ENCODE peak calls at places on chromosome 6, in six cellular contexts. One of them, this sample, is unnamed.

GRCh38 chr6:163837681-163838431 is 423.3 kb downstream of the QKI start:
- DNase-seq in GM12892: no peak
- DNase-seq in GM12878: no peak
- DNase-seq in H1: no peak
- DNase-seq in HepG2: no peak
- DNase-seq in K562: no peak
- DNase-seq in this sample: no peak

GRCh38 chr6:156434795-156435190 is 342.4 kb upstream of the ARID1B start:
- DNase-seq in GM12892: no peak
- DNase-seq in GM12878: no peak
- DNase-seq in H1: no peak
- DNase-seq in HepG2: no peak
- DNase-seq in K562: no peak
- DNase-seq in this sample: no peak

GRCh38 chr6:145809785-145810184 is 4.8 kb downstream of the FBXO30 start:
- DNase-seq in GM12892: no peak
- DNase-seq in GM12878: no peak
- DNase-seq in H1: no peak
- DNase-seq in HepG2: no peak
- DNase-seq in K562: no peak
- DNase-seq in this sample: no peak

GRCh38 chr6:161536141-161536735 is 262.4 kb upstream of the AGPAT4 start:
- DNase-seq in GM12892: no peak
- DNase-seq in GM12878: no peak
- DNase-seq in H1: no peak
- DNase-seq in HepG2: no peak
- DNase-seq in K562: no peak
- DNase-seq in this sample: no peak

GRCh38 chr6:136103101-136103688 is 146.9 kb downstream of the MTFR2 start:
- DNase-seq in GM12892: no peak
- DNase-seq in GM12878: no peak
- DNase-seq in H1: no peak
- DNase-seq in HepG2: no peak
- DNase-seq in K562: no peak
- DNase-seq in this sample: no peak

GRCh38 chr6:16236648-16237199 is 1.7 kb upstream of the GMPR start:
- DNase-seq in GM12892: no peak
- DNase-seq in GM12878: peak
- DNase-seq in H1: no peak
- DNase-seq in HepG2: no peak
- DNase-seq in K562: peak
- DNase-seq in this sample: no peak

GRCh38 chr6:17017416-17017815 is 84.4 kb upstream of the STMND1 start:
- DNase-seq in GM12892: no peak
- DNase-seq in GM12878: no peak
- DNase-seq in H1: no peak
- DNase-seq in HepG2: no peak
- DNase-seq in K562: no peak
- DNase-seq in this sample: no peak

GRCh38 chr6:19538086-19538485 is 299.1 kb upstream of the ID4 start:
- DNase-seq in GM12892: no peak
- DNase-seq in GM12878: no peak
- DNase-seq in H1: no peak
- DNase-seq in HepG2: no peak
- DNase-seq in K562: no peak
- DNase-seq in this sample: no peak

GRCh38 chr6:154341876-154342275 is 14.7 kb downstream of the IPCEF1 start:
- DNase-seq in GM12892: no peak
- DNase-seq in GM12878: no peak
- DNase-seq in H1: no peak
- DNase-seq in HepG2: no peak
- DNase-seq in K562: no peak
- DNase-seq in this sample: no peak

GRCh38 chr6:159760602-159761057 is 1.2 kb upstream of the ACAT2 start:
- DNase-seq in GM12892: no peak
- DNase-seq in GM12878: no peak
- DNase-seq in H1: peak
- DNase-seq in HepG2: peak
- DNase-seq in K562: no peak
- DNase-seq in this sample: no peak

GRCh38 chr6:44649365-44650025 is 262.0 kb downstream of the CDC5L start:
- DNase-seq in GM12892: no peak
- DNase-seq in GM12878: no peak
- DNase-seq in H1: no peak
- DNase-seq in HepG2: no peak
- DNase-seq in K562: no peak
- DNase-seq in this sample: no peak

GRCh38 chr6:70059047-70059719 is 192.8 kb downstream of the COL19A1 start:
- DNase-seq in GM12892: no peak
- DNase-seq in GM12878: no peak
- DNase-seq in H1: no peak
- DNase-seq in HepG2: no peak
- DNase-seq in K562: no peak
- DNase-seq in this sample: no peak

GRCh38 chr6:53630533-53631269 is 34.9 kb downstream of the KLHL31 start:
- DNase-seq in GM12892: no peak
- DNase-seq in GM12878: no peak
- DNase-seq in H1: no peak
- DNase-seq in HepG2: peak
- DNase-seq in K562: no peak
- DNase-seq in this sample: no peak

GRCh38 chr6:28105286-28105685 is 19.1 kb upstream of the ZSCAN16 start:
- DNase-seq in GM12892: no peak
- DNase-seq in GM12878: no peak
- DNase-seq in H1: no peak
- DNase-seq in HepG2: no peak
- DNase-seq in K562: peak
- DNase-seq in this sample: peak

GRCh38 chr6:160048471-160048870 is 73.1 kb upstream of the SLC22A1 start:
- DNase-seq in GM12892: no peak
- DNase-seq in GM12878: no peak
- DNase-seq in H1: no peak
- DNase-seq in HepG2: no peak
- DNase-seq in K562: no peak
- DNase-seq in this sample: no peak

GRCh38 chr6:68196645-68197044 is 438.4 kb upstream of the ADGRB3 start:
- DNase-seq in GM12892: no peak
- DNase-seq in GM12878: no peak
- DNase-seq in H1: no peak
- DNase-seq in HepG2: peak
- DNase-seq in K562: peak
- DNase-seq in this sample: no peak

GRCh38 chr6:20319520-20320357 is 81.9 kb upstream of the E2F3 start:
- DNase-seq in GM12892: peak
- DNase-seq in GM12878: peak
- DNase-seq in H1: no peak
- DNase-seq in HepG2: no peak
- DNase-seq in K562: no peak
- DNase-seq in this sample: peak

GRCh38 chr6:4936681-4937041 is 67.2 kb downstream of the RPP40 start:
- DNase-seq in GM12892: no peak
- DNase-seq in GM12878: no peak
- DNase-seq in H1: no peak
- DNase-seq in HepG2: peak
- DNase-seq in K562: peak
- DNase-seq in this sample: peak

GRCh38 chr6:167031082-167031709 is 32.0 kb downstream of the CEP43 start:
- DNase-seq in GM12892: no peak
- DNase-seq in GM12878: no peak
- DNase-seq in H1: no peak
- DNase-seq in HepG2: no peak
- DNase-seq in K562: no peak
- DNase-seq in this sample: no peak

GRCh38 chr6:163922562-163922961 is 508.0 kb downstream of the QKI start:
- DNase-seq in GM12892: no peak
- DNase-seq in GM12878: no peak
- DNase-seq in H1: no peak
- DNase-seq in HepG2: no peak
- DNase-seq in K562: no peak
- DNase-seq in this sample: no peak

GRCh38 chr6:111980979-111981378 is 72.9 kb upstream of the CCN6 start:
- DNase-seq in GM12892: no peak
- DNase-seq in GM12878: no peak
- DNase-seq in H1: no peak
- DNase-seq in HepG2: no peak
- DNase-seq in K562: no peak
- DNase-seq in this sample: no peak

GRCh38 chr6:131061041-131061770 is 1.8 kb downstream of the EPB41L2 start:
- DNase-seq in GM12892: no peak
- DNase-seq in GM12878: no peak
- DNase-seq in H1: no peak
- DNase-seq in HepG2: peak
- DNase-seq in K562: no peak
- DNase-seq in this sample: no peak

GRCh38 chr6:18034798-18035202 is 47.4 kb upstream of the KIF13A start:
- DNase-seq in GM12892: no peak
- DNase-seq in GM12878: no peak
- DNase-seq in H1: no peak
- DNase-seq in HepG2: peak
- DNase-seq in K562: peak
- DNase-seq in this sample: no peak

GRCh38 chr6:50362706-50363105 is 313.0 kb upstream of the DEFB112 start:
- DNase-seq in GM12892: no peak
- DNase-seq in GM12878: no peak
- DNase-seq in H1: no peak
- DNase-seq in HepG2: peak
- DNase-seq in K562: no peak
- DNase-seq in this sample: no peak

GRCh38 chr6:162344935-162345599 is 382.5 kb downstream of the PRKN start:
- DNase-seq in GM12892: no peak
- DNase-seq in GM12878: no peak
- DNase-seq in H1: no peak
- DNase-seq in HepG2: no peak
- DNase-seq in K562: no peak
- DNase-seq in this sample: no peak

GRCh38 chr6:157980288-157981131 is 1.2 kb upstream of the SYNJ2 start:
- DNase-seq in GM12892: no peak
- DNase-seq in GM12878: no peak
- DNase-seq in H1: no peak
- DNase-seq in HepG2: peak
- DNase-seq in K562: no peak
- DNase-seq in this sample: no peak
- TF ChIP-seq POLR2A in GM12892: no peak
- TF ChIP-seq POLR2A in GM12878: no peak
- TF ChIP-seq POLR2A in H1: no peak
- TF ChIP-seq POLR2A in HepG2: no peak
- TF ChIP-seq POLR2A in K562: no peak
- TF ChIP-seq POLR2A in this sample: no peak

GRCh38 chr6:11968241-11968806 is 43.8 kb upstream of the HIVEP1 start:
- DNase-seq in GM12892: no peak
- DNase-seq in GM12878: peak
- DNase-seq in H1: no peak
- DNase-seq in HepG2: no peak
- DNase-seq in K562: peak
- DNase-seq in this sample: peak

GRCh38 chr6:11970114-11970513 is 42.0 kb upstream of the HIVEP1 start:
- DNase-seq in GM12892: no peak
- DNase-seq in GM12878: no peak
- DNase-seq in H1: no peak
- DNase-seq in HepG2: no peak
- DNase-seq in K562: no peak
- DNase-seq in this sample: no peak

GRCh38 chr6:11971154-11971553 is 41.0 kb upstream of the HIVEP1 start:
- DNase-seq in GM12892: no peak
- DNase-seq in GM12878: no peak
- DNase-seq in H1: no peak
- DNase-seq in HepG2: no peak
- DNase-seq in K562: no peak
- DNase-seq in this sample: no peak

GRCh38 chr6:11972270-11972669 is 39.8 kb upstream of the HIVEP1 start:
- DNase-seq in GM12892: no peak
- DNase-seq in GM12878: no peak
- DNase-seq in H1: no peak
- DNase-seq in HepG2: no peak
- DNase-seq in K562: no peak
- DNase-seq in this sample: no peak

DNA sequence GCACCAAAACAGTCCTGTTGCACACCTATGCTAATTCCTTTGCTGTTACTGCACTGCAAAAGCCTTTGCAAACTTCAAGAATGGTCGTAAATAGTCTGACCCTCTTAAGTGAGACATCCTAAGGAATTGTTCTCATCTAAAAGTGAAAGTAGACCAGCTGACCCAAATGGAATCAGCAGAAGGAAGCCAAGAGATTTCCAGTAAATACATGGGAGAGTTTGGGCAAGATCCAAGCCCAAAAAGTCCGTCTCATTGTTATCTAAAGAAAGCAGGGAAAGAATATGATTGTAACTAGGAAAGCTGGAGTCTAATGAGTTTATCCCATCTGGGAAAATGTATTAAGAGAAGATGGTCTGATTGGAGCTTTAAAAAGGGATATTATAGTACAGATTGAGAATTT is 43.0 kb upstream of the HIVEP1 start:
- DNase-seq in GM12892: no peak
- DNase-seq in GM12878: no peak
- DNase-seq in H1: no peak
- DNase-seq in HepG2: no peak
- DNase-seq in K562: no peak
- DNase-seq in this sample: no peak
- TF ChIP-seq POLR2AphosphoS5 in GM12892: no peak
- TF ChIP-seq POLR2AphosphoS5 in GM12878: no peak
- TF ChIP-seq POLR2AphosphoS5 in H1: no peak
- TF ChIP-seq POLR2AphosphoS5 in HepG2: no peak
- TF ChIP-seq POLR2AphosphoS5 in K562: no peak
- TF ChIP-seq POLR2AphosphoS5 in this sample: no peak

GRCh38 chr6:56752009-56752408 is 109.3 kb upstream of the DST start:
- DNase-seq in GM12892: no peak
- DNase-seq in GM12878: no peak
- DNase-seq in H1: no peak
- DNase-seq in HepG2: no peak
- DNase-seq in K562: no peak
- DNase-seq in this sample: no peak
- TF ChIP-seq TAF1 in GM12892: no peak
- TF ChIP-seq TAF1 in GM12878: no peak
- TF ChIP-seq TAF1 in H1: no peak
- TF ChIP-seq TAF1 in HepG2: no peak
- TF ChIP-seq TAF1 in K562: no peak
- TF ChIP-seq TAF1 in this sample: no peak

DNA sequence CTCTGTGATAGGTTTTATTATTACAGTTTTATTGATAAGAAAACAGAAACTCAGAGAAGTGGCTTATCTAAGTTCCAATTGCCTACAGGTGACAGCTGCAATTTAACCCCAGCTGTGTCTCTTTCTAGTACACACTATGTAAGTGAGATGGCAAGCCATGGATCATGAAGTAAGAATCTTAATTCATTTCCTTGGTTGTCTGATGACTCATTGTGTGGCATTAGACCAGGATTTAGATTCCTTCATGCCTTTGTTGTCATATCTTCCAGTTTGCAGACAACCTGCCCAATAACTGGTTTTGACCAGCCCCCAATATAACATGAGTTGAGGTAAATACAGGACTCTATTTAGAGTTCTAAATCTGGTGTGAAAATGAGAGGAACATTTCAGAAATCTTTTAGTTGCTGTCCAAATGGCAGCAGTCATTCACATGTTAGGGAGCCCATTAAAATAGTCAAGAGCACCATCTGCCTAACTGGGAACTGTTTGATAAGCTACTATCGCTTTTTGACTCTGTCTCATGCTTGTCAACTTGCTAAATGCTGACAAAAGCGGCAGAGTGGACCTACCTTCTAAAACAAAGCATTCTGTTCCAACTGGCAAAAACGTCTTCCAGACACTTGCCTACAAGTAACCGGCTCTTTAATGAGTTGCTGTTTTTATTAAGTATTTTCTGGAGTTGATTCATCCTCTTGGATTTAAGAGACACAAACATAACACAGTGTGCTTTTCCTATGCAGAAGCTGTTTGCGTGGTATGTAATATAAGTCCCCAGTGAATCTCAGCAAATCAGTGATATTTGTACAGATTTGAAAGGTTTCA is 170.5 kb upstream of the PHACTR1 start:
- DNase-seq in GM12892: no peak
- DNase-seq in GM12878: no peak
- DNase-seq in H1: no peak
- DNase-seq in HepG2: no peak
- DNase-seq in K562: no peak
- DNase-seq in this sample: no peak
- TF ChIP-seq POLR2A in GM12892: no peak
- TF ChIP-seq POLR2A in GM12878: no peak
- TF ChIP-seq POLR2A in H1: no peak
- TF ChIP-seq POLR2A in HepG2: no peak
- TF ChIP-seq POLR2A in K562: no peak
- TF ChIP-seq POLR2A in this sample: no peak

This sample was measured in GM12891.